ENCODE peak calls at places on chromosomes 2 and 18, in ten cellular contexts. K is ascending aorta; R is prostate gland; U is tibial artery; L is GM20000; M is cardiac fibroblast; N is foreskin fibroblast; G is CD8-positive, alpha-beta T cell; Q is upper lobe of right lung; W is GM23338. D is an unnamed sample.

GRCh38 chr2:181772334-181772733 is 92.0 kb upstream of the NEUROD1 start:
- DNase-seq in K (no peak), R (no peak), U (no peak), L (no peak), M (no peak), N (no peak), G (no peak), Q (no peak), W (no peak), D (no peak)

GRCh38 chr2:132766573-132766972 is 96.6 kb upstream of the LYPD1 start:
- DNase-seq in K (no peak), R (no peak), U (no peak), L (no peak), M (no peak), N (no peak), G (no peak), Q (no peak), W (no peak), D (no peak)

GRCh38 chr2:45170976-45171514 is 161.8 kb upstream of the SIX2 start:
- DNase-seq in K (no peak), R (no peak), U (no peak), L (no peak), M (peak), N (no peak), G (no peak), Q (no peak), W (peak), D (no peak)

GRCh38 chr2:117212562-117212961 is 601.9 kb upstream of the DDX18 start:
- DNase-seq in K (no peak), R (no peak), U (no peak), L (no peak), M (no peak), N (no peak), G (no peak), Q (no peak), W (no peak), D (no peak)

GRCh38 chr2:12059616-12060441 is 313.4 kb downstream of the LPIN1 start:
- DNase-seq in K (no peak), R (no peak), U (no peak), L (no peak), M (peak), N (peak), G (no peak), Q (no peak), W (no peak), D (no peak)

GRCh38 chr2:17104454-17104853 is 413.8 kb downstream of the RAD51AP2 start:
- DNase-seq in K (no peak), R (no peak), U (no peak), L (peak), M (peak), N (peak), G (no peak), Q (no peak), W (no peak), D (no peak)

GRCh38 chr2:163347982-163348842 is 387.6 kb downstream of the FIGN start:
- DNase-seq in K (peak), R (peak), U (peak), L (no peak), M (peak), N (peak), G (no peak), Q (peak), W (peak), D (peak)

GRCh38 chr2:179536185-179536584 is 271.6 kb upstream of the SESTD1 start:
- DNase-seq in K (no peak), R (no peak), U (peak), L (no peak), M (peak), N (no peak), G (no peak), Q (no peak), W (no peak), D (no peak)

GRCh38 chr2:86223098-86223681 is 23.9 kb downstream of the MRPL35 start:
- DNase-seq in K (peak), R (no peak), U (peak), L (no peak), M (peak), N (peak), G (no peak), Q (no peak), W (no peak), D (no peak)

GRCh38 chr18:34551824-34552223 is 158.3 kb upstream of the DTNA start:
- DNase-seq in K (no peak), R (no peak), U (no peak), L (no peak), M (no peak), N (no peak), G (no peak), Q (no peak), W (no peak), D (no peak)

GRCh38 chr2:155695505-155695904 is 637.0 kb downstream of the NR4A2 start:
- DNase-seq in K (no peak), R (no peak), U (no peak), L (no peak), M (no peak), N (no peak), G (no peak), Q (no peak), W (no peak), D (no peak)

GRCh38 chr2:50820176-50820575 is 211.8 kb downstream of the NRXN1 start:
- DNase-seq in K (no peak), R (no peak), U (no peak), L (no peak), M (no peak), N (no peak), G (no peak), Q (no peak), W (no peak), D (no peak)

GRCh38 chr2:187640926-187641510 is 86.8 kb upstream of the TFPI start:
- DNase-seq in K (no peak), R (no peak), U (no peak), L (no peak), M (no peak), N (no peak), G (no peak), Q (no peak), W (no peak), D (no peak)

GRCh38 chr2:240236217-240237111 is 96.0 kb upstream of the OTOS start:
- DNase-seq in K (no peak), R (no peak), U (no peak), L (no peak), M (peak), N (no peak), G (no peak), Q (peak), W (no peak), D (no peak)

GRCh38 chr18:48230459-48231113 is 178.6 kb downstream of the ZBTB7C start:
- DNase-seq in K (no peak), R (peak), U (peak), L (peak), M (peak), N (peak), G (no peak), Q (peak), W (peak), D (no peak)

GRCh38 chr2:171433763-171434670 is at the start of the genes DCAF17 and METTL8:
- DNase-seq in K (peak), R (peak), U (peak), L (peak), M (peak), N (peak), G (peak), Q (peak), W (peak), D (peak)

GRCh38 chr18:267380-267687 is 513 bp downstream of the THOC1 start:
- DNase-seq in K (no peak), R (peak), U (no peak), L (no peak), M (no peak), N (no peak), G (no peak), Q (no peak), W (peak), D (no peak)

GRCh38 chr2:85212846-85213245 is 79.7 kb downstream of the TCF7L1 start:
- DNase-seq in K (no peak), R (no peak), U (no peak), L (no peak), M (no peak), N (no peak), G (no peak), Q (no peak), W (no peak), D (no peak)

GRCh38 chr2:182240862-182241371 is 185.9 kb downstream of the PDE1A start:
- DNase-seq in K (no peak), R (no peak), U (no peak), L (peak), M (peak), N (no peak), G (no peak), Q (no peak), W (peak), D (no peak)

GRCh38 chr2:14941151-14941631 is 308.7 kb downstream of the LRATD1 start:
- DNase-seq in K (no peak), R (no peak), U (no peak), L (no peak), M (no peak), N (no peak), G (no peak), Q (no peak), W (no peak), D (no peak)

GRCh38 chr2:64937341-64938230 is 51.6 kb upstream of the SLC1A4 start:
- DNase-seq in K (no peak), R (no peak), U (peak), L (no peak), M (no peak), N (no peak), G (no peak), Q (peak), W (no peak), D (no peak)

GRCh38 chr2:14567561-14567960 is 65.0 kb upstream of the LRATD1 start:
- DNase-seq in K (no peak), R (no peak), U (no peak), L (no peak), M (no peak), N (no peak), G (no peak), Q (no peak), W (no peak), D (no peak)

GRCh38 chr2:162293122-162293781 is 25.2 kb downstream of the IFIH1 start:
- DNase-seq in K (no peak), R (no peak), U (no peak), L (no peak), M (peak), N (peak), G (no peak), Q (no peak), W (no peak), D (no peak)

GRCh38 chr2:207256476-207257207 is 90.9 kb upstream of the KLF7 start:
- DNase-seq in K (no peak), R (no peak), U (no peak), L (no peak), M (peak), N (no peak), G (no peak), Q (no peak), W (no peak), D (no peak)

GRCh38 chr2:88452980-88453582 is 588 bp upstream of the FOXI3 start:
- DNase-seq in K (no peak), R (no peak), U (no peak), L (no peak), M (peak), N (peak), G (no peak), Q (peak), W (peak), D (no peak)

GRCh38 chr2:105919826-105920225 is 175.1 kb downstream of the NCK2 start:
- DNase-seq in K (no peak), R (no peak), U (no peak), L (no peak), M (peak), N (peak), G (peak), Q (no peak), W (peak), D (no peak)
- TF ChIP-seq CTCF in K (peak), R (no peak), U (peak), L (no peak), M (peak), N (peak), G (peak), Q (peak), W (peak), D (peak)

DNA sequence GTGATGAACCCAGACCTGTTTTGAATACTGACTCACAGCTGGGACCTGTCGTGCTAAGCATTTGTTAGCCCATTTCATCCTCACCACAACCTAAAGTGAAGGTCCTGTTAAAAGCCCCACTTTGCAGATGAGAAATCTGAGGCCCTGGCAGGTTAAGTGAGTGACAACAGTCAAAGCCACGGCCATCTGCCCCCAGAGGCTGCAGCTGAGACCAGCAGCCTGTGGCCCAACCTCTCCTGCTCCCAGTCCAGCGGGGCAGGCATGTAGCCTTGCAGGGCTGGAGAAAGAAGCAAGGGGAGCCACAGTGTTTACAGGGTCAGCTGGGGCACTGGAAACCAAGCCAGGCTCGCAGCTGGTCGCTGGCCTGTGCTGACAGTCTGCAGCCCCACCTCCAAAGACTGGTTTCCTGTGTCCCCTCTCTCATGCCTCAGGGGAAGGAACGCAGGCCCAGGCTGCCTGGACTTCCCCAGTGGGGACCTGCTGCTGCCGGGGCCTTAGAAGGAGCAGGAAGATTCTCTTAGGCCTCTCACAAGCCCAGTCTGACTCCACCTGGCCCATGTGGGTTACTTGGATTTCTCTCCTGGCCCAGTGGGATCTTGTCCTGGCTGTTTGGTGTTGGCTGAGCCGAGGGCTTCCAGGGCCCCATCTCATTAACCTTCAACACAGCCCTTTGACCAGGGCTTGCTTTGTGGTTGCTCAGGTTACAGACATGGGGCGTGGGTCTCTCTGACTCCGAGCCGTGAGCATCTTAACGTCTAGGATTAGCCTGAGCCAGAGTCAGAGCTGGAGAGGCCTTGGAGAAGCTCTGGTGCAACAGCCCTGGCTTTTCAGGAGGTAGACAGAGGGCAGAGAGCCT is 1.7 kb downstream of the INPP5D start:
- DNase-seq in K (no peak), R (no peak), U (peak), L (peak), M (peak), N (no peak), G (no peak), Q (peak), W (peak), D (no peak)
- TF ChIP-seq CTCF in K (no peak), R (no peak), U (no peak), L (no peak), M (peak), N (peak), G (no peak), Q (peak), W (no peak), D (peak)

DNA sequence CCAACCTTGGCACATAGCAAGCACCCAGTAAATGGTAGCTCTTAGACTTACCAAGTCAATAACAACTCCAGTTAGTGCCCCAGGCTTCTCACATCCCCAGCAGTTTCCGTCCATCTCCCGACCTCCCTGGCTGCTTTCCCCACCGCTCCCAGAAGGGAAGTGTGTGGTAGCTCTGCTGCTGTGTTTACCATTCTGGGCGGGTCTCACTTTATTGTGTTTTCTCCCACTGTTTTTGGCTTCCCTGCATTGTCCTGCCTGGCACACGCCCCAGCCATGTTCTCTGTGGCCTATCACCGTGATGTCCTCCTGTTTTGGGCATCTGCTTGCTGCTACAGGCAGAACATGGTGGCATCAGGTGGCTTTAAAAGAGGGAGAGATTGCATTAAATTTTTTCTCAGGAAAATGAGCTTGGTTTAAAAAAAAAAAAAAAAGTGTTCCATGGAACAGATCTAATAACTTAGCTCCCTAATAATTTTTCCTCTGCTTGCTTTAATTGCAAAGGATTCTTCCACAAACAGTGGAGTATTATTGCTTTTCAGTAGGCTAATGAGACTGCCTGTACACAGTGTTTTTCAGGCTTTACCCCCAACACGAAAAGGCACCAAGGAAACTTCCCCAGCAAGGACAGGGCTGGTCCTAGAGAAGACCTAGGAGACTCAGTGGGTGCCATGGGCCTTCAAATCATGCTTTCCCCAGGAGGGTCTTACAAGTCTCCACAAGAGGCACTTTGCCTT is 8.0 kb upstream of the COX7A2L start:
- DNase-seq in K (no peak), R (peak), U (no peak), L (no peak), M (peak), N (no peak), G (no peak), Q (no peak), W (no peak), D (no peak)
- TF ChIP-seq CTCF in K (no peak), R (no peak), U (no peak), L (no peak), M (no peak), N (no peak), G (no peak), Q (no peak), W (no peak), D (no peak)

DNA sequence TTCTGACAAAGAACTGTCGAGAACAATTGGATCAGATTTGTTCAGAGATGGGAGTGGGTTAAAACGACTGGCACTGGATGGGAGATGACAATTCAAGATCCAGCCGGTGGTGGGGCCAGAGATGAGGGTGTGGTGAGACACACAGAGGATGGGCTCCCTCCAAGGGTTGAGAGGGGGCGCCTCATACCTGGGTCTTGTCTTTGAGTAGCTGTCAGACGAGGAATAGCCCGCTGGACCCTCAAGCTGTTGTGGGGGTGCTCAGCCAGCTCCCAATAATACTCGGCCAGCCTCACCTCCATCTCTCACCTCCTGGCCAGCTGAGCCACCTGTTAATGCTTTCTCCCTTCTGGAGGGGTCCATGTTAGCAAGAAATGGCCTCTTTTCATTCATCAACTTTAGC is 14.0 kb downstream of the INPP5D start:
- DNase-seq in K (no peak), R (no peak), U (no peak), L (no peak), M (no peak), N (no peak), G (no peak), Q (no peak), W (peak), D (no peak)
- TF ChIP-seq CTCF in K (no peak), R (no peak), U (no peak), L (no peak), M (no peak), N (no peak), G (no peak), Q (no peak), W (peak), D (no peak)

DNA sequence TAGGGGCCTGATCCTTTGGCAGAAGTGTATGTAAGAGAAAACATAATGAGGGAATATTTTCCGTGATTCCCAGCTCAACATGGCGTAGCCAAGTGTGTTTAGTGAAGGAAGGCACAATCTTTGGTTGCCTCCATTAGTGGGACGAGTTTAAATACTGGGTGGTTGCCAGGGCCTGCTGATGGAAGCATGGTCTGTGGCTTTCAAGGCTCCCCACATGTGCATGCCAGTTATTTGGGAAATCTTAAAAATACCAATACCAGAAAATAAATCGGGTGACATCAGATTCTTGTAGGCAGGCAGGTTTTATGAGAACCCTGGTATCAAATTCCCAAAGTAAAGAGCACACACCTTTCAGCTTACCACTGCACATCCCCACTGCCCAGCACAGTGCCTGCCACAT is 7.1 kb downstream of the MYL12A start:
- DNase-seq in K (no peak), R (no peak), U (no peak), L (no peak), M (no peak), N (no peak), G (no peak), Q (no peak), W (no peak), D (no peak)
- TF ChIP-seq CTCF in K (no peak), R (no peak), U (no peak), L (no peak), M (no peak), N (no peak), G (no peak), Q (no peak), W (no peak), D (no peak)

DNA sequence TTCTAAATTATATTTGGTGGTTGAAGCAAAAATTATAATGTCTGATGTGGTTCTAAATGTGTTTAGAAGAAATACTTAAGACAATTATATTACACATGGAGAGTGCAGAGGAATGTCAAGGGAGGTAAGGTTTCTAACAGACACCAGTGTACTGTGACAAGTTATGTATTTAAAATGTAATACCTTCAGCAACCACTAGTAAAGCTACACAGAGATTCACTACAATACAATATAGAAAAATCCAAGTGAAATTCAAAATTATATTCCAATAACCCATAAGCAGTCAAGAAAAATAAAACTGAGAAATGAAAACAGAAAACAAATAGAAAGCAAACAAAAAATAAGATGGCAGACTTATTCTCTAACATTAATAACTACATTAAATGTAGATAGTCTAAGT is 249.5 kb upstream of the KLHL14 start:
- DNase-seq in K (no peak), R (no peak), U (no peak), L (no peak), M (no peak), N (no peak), G (no peak), Q (no peak), W (peak), D (no peak)
- TF ChIP-seq CTCF in K (no peak), R (peak), U (no peak), L (no peak), M (no peak), N (no peak), G (no peak), Q (no peak), W (peak), D (no peak)

D was measured in AG09319.